ENCODE peak calls at places on chromosomes 4 and X, in five cellular contexts. One of them, this sample, is unnamed.
A peak's percentile ranks its signal among the peaks of the same experiment; 100 is the strongest.

GRCh38 chr4:116516711-116517110 is 568.7 kb downstream of the TRAM1L1 start:
- DNase-seq in DND-41: no peak
- DNase-seq in body of pancreas: no peak
- DNase-seq in CD8-positive, alpha-beta memory T cell: no peak
- DNase-seq in ascending aorta: no peak
- DNase-seq in this sample: no peak

GRCh38 chr4:8708401-8709021 is 115.9 kb downstream of the CPZ start:
- DNase-seq in body of pancreas: no peak
- DNase-seq in CD8-positive, alpha-beta memory T cell: no peak
- DNase-seq in ascending aorta: no peak
- DNase-seq in DND-41: no peak
- DNase-seq in this sample: no peak

GRCh38 chrX:108020631-108021030 is 24.2 kb upstream of the VSIG1 start:
- DNase-seq in body of pancreas: no peak
- DNase-seq in CD8-positive, alpha-beta memory T cell: no peak
- DNase-seq in DND-41: no peak
- DNase-seq in ascending aorta: no peak
- DNase-seq in this sample: no peak

GRCh38 chr4:162523171-162523570 is 359.4 kb upstream of the FSTL5 start:
- DNase-seq in CD8-positive, alpha-beta memory T cell: no peak
- DNase-seq in body of pancreas: no peak
- DNase-seq in ascending aorta: no peak
- DNase-seq in DND-41: no peak
- DNase-seq in this sample: no peak

GRCh38 chr4:68373513-68373912 is 23.6 kb upstream of the YTHDC1 start:
- DNase-seq in CD8-positive, alpha-beta memory T cell: peak; percentile 66
- DNase-seq in ascending aorta: peak; percentile 31
- DNase-seq in body of pancreas: peak; percentile 62
- DNase-seq in DND-41: no peak
- DNase-seq in this sample: no peak

GRCh38 chrX:106484233-106484632 is 127.5 kb upstream of the RADX start:
- DNase-seq in ascending aorta: no peak
- DNase-seq in CD8-positive, alpha-beta memory T cell: no peak
- DNase-seq in DND-41: no peak
- DNase-seq in body of pancreas: no peak
- DNase-seq in this sample: no peak

GRCh38 chrX:67543818-67544217 is at the start of gene AR:
- DNase-seq in ascending aorta: peak; percentile 17
- DNase-seq in body of pancreas: peak; percentile 49
- DNase-seq in CD8-positive, alpha-beta memory T cell: no peak
- DNase-seq in DND-41: no peak
- DNase-seq in this sample: no peak

GRCh38 chrX:39988496-39988895 is 109.3 kb downstream of the BCOR start:
- DNase-seq in body of pancreas: no peak
- DNase-seq in DND-41: no peak
- DNase-seq in ascending aorta: no peak
- DNase-seq in CD8-positive, alpha-beta memory T cell: no peak
- DNase-seq in this sample: no peak

GRCh38 chrX:103628386-103629290 is at the start of gene TCEAL1:
- DNase-seq in body of pancreas: peak; percentile 60
- DNase-seq in CD8-positive, alpha-beta memory T cell: peak; percentile 59
- DNase-seq in DND-41: peak; percentile 66
- DNase-seq in ascending aorta: no peak
- DNase-seq in this sample: no peak

GRCh38 chr4:98577956-98578355 is 80.5 kb downstream of the TSPAN5 start:
- DNase-seq in DND-41: no peak
- DNase-seq in CD8-positive, alpha-beta memory T cell: no peak
- DNase-seq in ascending aorta: no peak
- DNase-seq in body of pancreas: no peak
- DNase-seq in this sample: no peak

GRCh38 chrX:40496728-40497127 is 84.0 kb upstream of the ATP6AP2 start:
- DNase-seq in DND-41: no peak
- DNase-seq in body of pancreas: peak; percentile 26
- DNase-seq in CD8-positive, alpha-beta memory T cell: no peak
- DNase-seq in ascending aorta: no peak
- DNase-seq in this sample: no peak

GRCh38 chr4:122007016-122007415 is 55.2 kb upstream of the TRPC3 start:
- DNase-seq in ascending aorta: no peak
- DNase-seq in DND-41: no peak
- DNase-seq in body of pancreas: no peak
- DNase-seq in CD8-positive, alpha-beta memory T cell: no peak
- DNase-seq in this sample: no peak

GRCh38 chr4:74338792-74339333 is 26.1 kb upstream of the EREG start:
- DNase-seq in DND-41: no peak
- DNase-seq in CD8-positive, alpha-beta memory T cell: no peak
- DNase-seq in body of pancreas: no peak
- DNase-seq in ascending aorta: no peak
- DNase-seq in this sample: no peak

GRCh38 chrX:8815460-8816065 is 14.4 kb upstream of the FAM9A start:
- DNase-seq in DND-41: peak; percentile 14
- DNase-seq in CD8-positive, alpha-beta memory T cell: no peak
- DNase-seq in body of pancreas: peak; percentile 21
- DNase-seq in ascending aorta: no peak
- DNase-seq in this sample: no peak

GRCh38 chr4:55545133-55545532 is 1.6 kb downstream of the CLOCK start:
- DNase-seq in ascending aorta: no peak
- DNase-seq in DND-41: no peak
- DNase-seq in body of pancreas: no peak
- DNase-seq in CD8-positive, alpha-beta memory T cell: no peak
- DNase-seq in this sample: no peak

GRCh38 chr4:148442830-148443549 is 776 bp upstream of the NR3C2 start:
- DNase-seq in CD8-positive, alpha-beta memory T cell: no peak
- DNase-seq in body of pancreas: no peak
- DNase-seq in ascending aorta: no peak
- DNase-seq in DND-41: no peak
- DNase-seq in this sample: no peak

GRCh38 chrX:87664381-87664780 is 146.8 kb downstream of the KLHL4 start:
- DNase-seq in DND-41: no peak
- DNase-seq in body of pancreas: no peak
- DNase-seq in ascending aorta: no peak
- DNase-seq in CD8-positive, alpha-beta memory T cell: no peak
- DNase-seq in this sample: no peak

GRCh38 chr4:123315617-123316016 is 81.0 kb upstream of the SPRY1 start:
- DNase-seq in DND-41: no peak
- DNase-seq in body of pancreas: no peak
- DNase-seq in CD8-positive, alpha-beta memory T cell: no peak
- DNase-seq in ascending aorta: no peak
- DNase-seq in this sample: peak; percentile 39

GRCh38 chr4:111506706-111507105 is 638.5 kb upstream of the FAM241A start:
- DNase-seq in DND-41: no peak
- DNase-seq in CD8-positive, alpha-beta memory T cell: no peak
- DNase-seq in body of pancreas: no peak
- DNase-seq in ascending aorta: no peak
- DNase-seq in this sample: no peak

GRCh38 chr4:138445098-138445497 is 202.9 kb upstream of the SLC7A11 start:
- DNase-seq in CD8-positive, alpha-beta memory T cell: no peak
- DNase-seq in ascending aorta: no peak
- DNase-seq in DND-41: no peak
- DNase-seq in body of pancreas: no peak
- DNase-seq in this sample: no peak

GRCh38 chr4:118235726-118236125 is 117.1 kb downstream of the PRSS12 start:
- DNase-seq in CD8-positive, alpha-beta memory T cell: no peak
- DNase-seq in DND-41: no peak
- DNase-seq in ascending aorta: no peak
- DNase-seq in body of pancreas: no peak
- DNase-seq in this sample: no peak

GRCh38 chr4:110132822-110133719 is 65.3 kb downstream of the ELOVL6 start:
- DNase-seq in CD8-positive, alpha-beta memory T cell: no peak
- DNase-seq in DND-41: no peak
- DNase-seq in body of pancreas: no peak
- DNase-seq in ascending aorta: no peak
- DNase-seq in this sample: no peak

GRCh38 chr4:118682928-118683327 is 2.3 kb upstream of the METTL14 start:
- DNase-seq in CD8-positive, alpha-beta memory T cell: no peak
- DNase-seq in body of pancreas: no peak
- DNase-seq in ascending aorta: no peak
- DNase-seq in DND-41: no peak
- DNase-seq in this sample: no peak

GRCh38 chr4:128630881-128631280 is 178.6 kb upstream of the JADE1 start:
- DNase-seq in ascending aorta: no peak
- DNase-seq in CD8-positive, alpha-beta memory T cell: no peak
- DNase-seq in DND-41: no peak
- DNase-seq in body of pancreas: no peak
- DNase-seq in this sample: no peak

GRCh38 chrX:40734956-40735317 is 405 bp downstream of the MED14 start:
- DNase-seq in DND-41: peak; percentile 46
- DNase-seq in CD8-positive, alpha-beta memory T cell: no peak
- DNase-seq in ascending aorta: no peak
- DNase-seq in body of pancreas: peak; percentile 32
- DNase-seq in this sample: no peak

GRCh38 chrX:110021180-110022022 is 18.5 kb downstream of the TMEM164 start:
- DNase-seq in DND-41: no peak
- DNase-seq in ascending aorta: no peak
- DNase-seq in CD8-positive, alpha-beta memory T cell: no peak
- DNase-seq in body of pancreas: no peak
- DNase-seq in this sample: no peak

GRCh38 chrX:137033774-137034507 is at the start of gene GPR101:
- DNase-seq in DND-41: no peak
- DNase-seq in ascending aorta: no peak
- DNase-seq in body of pancreas: no peak
- DNase-seq in CD8-positive, alpha-beta memory T cell: no peak
- DNase-seq in this sample: no peak

GRCh38 chr4:121195649-121196048 is 31.5 kb upstream of the TNIP3 start:
- DNase-seq in DND-41: no peak
- DNase-seq in ascending aorta: no peak
- DNase-seq in CD8-positive, alpha-beta memory T cell: no peak
- DNase-seq in body of pancreas: no peak
- DNase-seq in this sample: no peak

GRCh38 chrX:72304877-72305276 is 837 bp downstream of the CITED1 start:
- DNase-seq in ascending aorta: no peak
- DNase-seq in DND-41: no peak
- DNase-seq in body of pancreas: no peak
- DNase-seq in CD8-positive, alpha-beta memory T cell: no peak
- DNase-seq in this sample: no peak

GRCh38 chr4:26263165-26263564 is 57.6 kb upstream of the RBPJ start:
- DNase-seq in DND-41: no peak
- DNase-seq in body of pancreas: no peak
- DNase-seq in CD8-positive, alpha-beta memory T cell: no peak
- DNase-seq in ascending aorta: no peak
- DNase-seq in this sample: no peak

DNA sequence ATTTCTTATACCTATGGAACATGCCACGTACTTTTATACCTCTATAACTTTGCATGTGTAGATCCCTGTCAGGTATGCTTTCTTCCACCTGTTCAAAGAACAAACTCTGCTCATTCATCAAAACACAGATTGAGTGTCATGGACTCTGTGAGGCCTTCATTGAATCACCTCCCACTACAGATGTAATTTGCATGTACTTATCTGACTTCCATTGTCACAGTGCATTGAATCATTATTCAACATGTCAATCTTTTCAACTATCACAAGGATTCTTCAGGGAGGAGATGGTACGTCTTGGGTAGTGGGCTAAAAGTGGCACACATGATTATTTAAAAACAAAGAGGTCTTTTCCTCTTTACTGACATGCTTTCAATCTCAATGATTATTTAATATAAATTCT is 24.1 kb downstream of the SPOCK3 start:
- DNase-seq in body of pancreas: no peak
- DNase-seq in DND-41: no peak
- DNase-seq in ascending aorta: no peak
- DNase-seq in CD8-positive, alpha-beta memory T cell: no peak
- DNase-seq in this sample: no peak
- H3K27ac ChIP-seq in body of pancreas: no peak overlapping the region
- H3K27ac ChIP-seq in DND-41: no peak overlapping the region
- H3K27ac ChIP-seq in ascending aorta: no peak overlapping the region
- H3K27ac ChIP-seq in CD8-positive, alpha-beta memory T cell: no peak overlapping the region
- H3K27ac ChIP-seq in this sample: no peak overlapping the region

GRCh38 chr4:103012085-103012484 is 7.4 kb downstream of the SLC9B1 start:
- DNase-seq in body of pancreas: peak; percentile 44
- DNase-seq in ascending aorta: no peak
- DNase-seq in DND-41: no peak
- DNase-seq in CD8-positive, alpha-beta memory T cell: no peak
- DNase-seq in this sample: no peak

GRCh38 chr4:103011378-103012025 is 8.0 kb downstream of the SLC9B1 start:
- DNase-seq in CD8-positive, alpha-beta memory T cell: no peak
- DNase-seq in DND-41: no peak
- DNase-seq in body of pancreas: peak; percentile 93
- DNase-seq in ascending aorta: no peak
- DNase-seq in this sample: peak; percentile 45

GRCh38 chr4:103008875-103009729 is 10.4 kb downstream of the SLC9B1 start:
- DNase-seq in CD8-positive, alpha-beta memory T cell: no peak
- DNase-seq in DND-41: peak; percentile 32
- DNase-seq in ascending aorta: no peak
- DNase-seq in body of pancreas: no peak
- DNase-seq in this sample: no peak

GRCh38 chr4:103010827-103011226 is 8.7 kb downstream of the SLC9B1 start:
- DNase-seq in CD8-positive, alpha-beta memory T cell: no peak
- DNase-seq in DND-41: no peak
- DNase-seq in ascending aorta: no peak
- DNase-seq in body of pancreas: no peak
- DNase-seq in this sample: no peak

DNA sequence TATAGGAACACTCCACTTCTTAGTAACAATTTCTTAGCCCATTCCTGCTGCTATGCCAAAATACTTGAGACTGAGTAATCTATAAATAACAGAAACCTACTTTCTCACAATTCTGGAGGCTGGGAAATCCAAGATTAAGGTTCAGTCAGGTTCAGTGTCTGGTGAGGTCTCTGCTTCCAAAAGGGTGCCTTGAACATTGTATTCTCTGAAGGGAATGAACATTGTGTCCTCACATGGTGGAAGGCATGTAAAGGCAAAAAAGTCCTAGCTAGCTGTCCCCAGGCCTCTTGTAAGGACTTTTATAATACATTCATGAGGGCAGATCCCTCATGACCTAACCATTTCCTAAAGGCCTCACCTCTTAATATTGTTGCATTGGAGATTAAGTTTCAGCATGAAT is 6.9 kb downstream of the SLC9B1 start:
- DNase-seq in ascending aorta: no peak
- DNase-seq in CD8-positive, alpha-beta memory T cell: no peak
- DNase-seq in DND-41: no peak
- DNase-seq in body of pancreas: no peak
- DNase-seq in this sample: no peak
- H3K27ac ChIP-seq in ascending aorta: peak overlapping the region; percentile 84
- H3K27ac ChIP-seq in CD8-positive, alpha-beta memory T cell: no peak overlapping the region
- H3K27ac ChIP-seq in DND-41: no peak overlapping the region
- H3K27ac ChIP-seq in body of pancreas: peak overlapping the region; percentile 81
- H3K27ac ChIP-seq in this sample: no peak overlapping the region

GRCh38 chrX:68696267-68696666 is 48.8 kb downstream of the STARD8 start:
- DNase-seq in body of pancreas: no peak
- DNase-seq in ascending aorta: no peak
- DNase-seq in DND-41: no peak
- DNase-seq in CD8-positive, alpha-beta memory T cell: no peak
- DNase-seq in this sample: no peak
- H3K27ac ChIP-seq in body of pancreas: peak overlapping the region; percentile 55
- H3K27ac ChIP-seq in ascending aorta: no peak overlapping the region
- H3K27ac ChIP-seq in DND-41: no peak overlapping the region
- H3K27ac ChIP-seq in CD8-positive, alpha-beta memory T cell: peak overlapping the region; percentile 25
- H3K27ac ChIP-seq in this sample: no peak overlapping the region

DNA sequence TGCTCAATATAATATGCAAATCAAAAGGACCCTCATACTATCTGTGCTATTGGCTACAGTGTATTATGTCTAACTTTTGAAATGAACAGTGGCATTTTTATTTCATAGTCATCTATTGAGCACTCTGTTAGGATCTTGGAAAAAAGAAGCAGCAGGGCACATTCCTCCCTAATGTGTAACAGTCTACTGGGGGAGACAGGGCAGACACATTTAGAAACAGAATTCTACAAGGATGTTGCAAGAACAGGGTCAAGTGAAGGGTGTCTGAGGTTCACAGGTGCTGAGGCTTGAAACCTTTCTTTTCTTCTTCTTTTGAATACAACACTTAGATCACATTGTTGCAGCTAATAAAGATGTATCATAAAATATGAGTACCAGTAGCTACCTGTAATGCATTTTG is 129.7 kb upstream of the SLC4A4 start:
- DNase-seq in DND-41: no peak
- DNase-seq in body of pancreas: no peak
- DNase-seq in CD8-positive, alpha-beta memory T cell: no peak
- DNase-seq in ascending aorta: no peak
- DNase-seq in this sample: no peak
- H3K27ac ChIP-seq in DND-41: no peak overlapping the region
- H3K27ac ChIP-seq in body of pancreas: no peak overlapping the region
- H3K27ac ChIP-seq in CD8-positive, alpha-beta memory T cell: no peak overlapping the region
- H3K27ac ChIP-seq in ascending aorta: no peak overlapping the region
- H3K27ac ChIP-seq in this sample: no peak overlapping the region

This sample was measured in epithelial cell of prostate.